ENCODE peak calls at places on chromosomes 1 and 21, in eight cellular contexts. One of them, this sample, is unnamed.

GRCh38 chr1:59014827-59015226 is 231.0 kb upstream of the JUN start:
- DNase-seq in lower leg skin: no peak
- DNase-seq in HCEC 1CT: no peak
- DNase-seq in COR-L47: no peak
- DNase-seq in amygdala: no peak
- DNase-seq in NCI-H2171: no peak
- DNase-seq in ACHN: no peak
- DNase-seq in DMS79: no peak
- DNase-seq in this sample: no peak

GRCh38 chr1:93007941-93008577 is 46.8 kb upstream of the DIPK1A start:
- DNase-seq in lower leg skin: no peak
- DNase-seq in HCEC 1CT: peak; percentile 88
- DNase-seq in COR-L47: no peak
- DNase-seq in amygdala: no peak
- DNase-seq in NCI-H2171: no peak
- DNase-seq in ACHN: no peak
- DNase-seq in DMS79: no peak
- DNase-seq in this sample: no peak

GRCh38 chr1:65041014-65041413 is 74.7 kb upstream of the JAK1 start:
- DNase-seq in lower leg skin: no peak
- DNase-seq in HCEC 1CT: no peak
- DNase-seq in COR-L47: no peak
- DNase-seq in amygdala: no peak
- DNase-seq in NCI-H2171: no peak
- DNase-seq in ACHN: no peak
- DNase-seq in DMS79: no peak
- DNase-seq in this sample: no peak

GRCh38 chr1:209937996-209938959 is at the start of gene SYT14:
- DNase-seq in lower leg skin: no peak
- DNase-seq in HCEC 1CT: no peak
- DNase-seq in COR-L47: peak; percentile 83
- DNase-seq in amygdala: no peak
- DNase-seq in NCI-H2171: peak; percentile 83
- DNase-seq in ACHN: peak; percentile 89
- DNase-seq in DMS79: peak; percentile 76
- DNase-seq in this sample: no peak

GRCh38 chr21:15441060-15441493 is 288.7 kb upstream of the USP25 start:
- DNase-seq in lower leg skin: no peak
- DNase-seq in HCEC 1CT: no peak
- DNase-seq in COR-L47: no peak
- DNase-seq in amygdala: no peak
- DNase-seq in NCI-H2171: no peak
- DNase-seq in ACHN: no peak
- DNase-seq in DMS79: no peak
- DNase-seq in this sample: no peak

GRCh38 chr21:46639489-46640386 is 4.3 kb downstream of the PRMT2 start:
- DNase-seq in lower leg skin: no peak
- DNase-seq in HCEC 1CT: peak; percentile 39
- DNase-seq in COR-L47: no peak
- DNase-seq in amygdala: no peak
- DNase-seq in NCI-H2171: no peak
- DNase-seq in ACHN: peak; percentile 38
- DNase-seq in DMS79: no peak
- DNase-seq in this sample: no peak

GRCh38 chr1:15290382-15290781 is 43.4 kb downstream of the FHAD1 start:
- DNase-seq in lower leg skin: no peak
- DNase-seq in HCEC 1CT: peak; percentile 75
- DNase-seq in COR-L47: no peak
- DNase-seq in amygdala: no peak
- DNase-seq in NCI-H2171: no peak
- DNase-seq in ACHN: no peak
- DNase-seq in DMS79: no peak
- DNase-seq in this sample: no peak

GRCh38 chr1:82073659-82074058 is 272.9 kb downstream of the ADGRL2 start:
- DNase-seq in lower leg skin: no peak
- DNase-seq in HCEC 1CT: no peak
- DNase-seq in COR-L47: no peak
- DNase-seq in amygdala: no peak
- DNase-seq in NCI-H2171: no peak
- DNase-seq in ACHN: no peak
- DNase-seq in DMS79: peak; percentile 76
- DNase-seq in this sample: no peak

GRCh38 chr1:181112071-181112929 is 23.8 kb downstream of the IER5 start:
- DNase-seq in lower leg skin: peak; percentile 91
- DNase-seq in HCEC 1CT: peak; percentile 100
- DNase-seq in COR-L47: no peak
- DNase-seq in amygdala: no peak
- DNase-seq in NCI-H2171: no peak
- DNase-seq in ACHN: peak; percentile 94
- DNase-seq in DMS79: no peak
- DNase-seq in this sample: no peak

GRCh38 chr1:227411066-227411465 is 92.8 kb upstream of the CDC42BPA start:
- DNase-seq in lower leg skin: no peak
- DNase-seq in HCEC 1CT: no peak
- DNase-seq in COR-L47: no peak
- DNase-seq in amygdala: no peak
- DNase-seq in NCI-H2171: no peak
- DNase-seq in ACHN: no peak
- DNase-seq in DMS79: no peak
- DNase-seq in this sample: no peak

GRCh38 chr1:26811057-26811456 is 15.4 kb upstream of the ZDHHC18 start:
- DNase-seq in lower leg skin: no peak
- DNase-seq in HCEC 1CT: no peak
- DNase-seq in COR-L47: no peak
- DNase-seq in amygdala: no peak
- DNase-seq in NCI-H2171: no peak
- DNase-seq in ACHN: no peak
- DNase-seq in DMS79: no peak
- DNase-seq in this sample: no peak

GRCh38 chr1:243354511-243355153 is 98.8 kb downstream of the SDCCAG8 start:
- DNase-seq in lower leg skin: no peak
- DNase-seq in HCEC 1CT: peak; percentile 9
- DNase-seq in COR-L47: no peak
- DNase-seq in amygdala: no peak
- DNase-seq in NCI-H2171: no peak
- DNase-seq in ACHN: peak; percentile 63
- DNase-seq in DMS79: no peak
- DNase-seq in this sample: no peak

GRCh38 chr1:204001166-204001901 is 71.6 kb upstream of the SOX13 start:
- DNase-seq in lower leg skin: no peak
- DNase-seq in HCEC 1CT: no peak
- DNase-seq in COR-L47: no peak
- DNase-seq in amygdala: no peak
- DNase-seq in NCI-H2171: no peak
- DNase-seq in ACHN: no peak
- DNase-seq in DMS79: no peak
- DNase-seq in this sample: no peak

GRCh38 chr1:158248122-158248521 is 6.1 kb upstream of the CD1A start:
- DNase-seq in lower leg skin: peak; percentile 46
- DNase-seq in HCEC 1CT: no peak
- DNase-seq in COR-L47: no peak
- DNase-seq in amygdala: no peak
- DNase-seq in NCI-H2171: no peak
- DNase-seq in ACHN: no peak
- DNase-seq in DMS79: no peak
- DNase-seq in this sample: no peak

GRCh38 chr1:154440031-154440430 is 34.9 kb downstream of the IL6R start:
- DNase-seq in lower leg skin: no peak
- DNase-seq in HCEC 1CT: no peak
- DNase-seq in COR-L47: no peak
- DNase-seq in amygdala: no peak
- DNase-seq in NCI-H2171: no peak
- DNase-seq in ACHN: no peak
- DNase-seq in DMS79: no peak
- DNase-seq in this sample: no peak

GRCh38 chr1:208254862-208255261 is 10.7 kb upstream of the PLXNA2 start:
- DNase-seq in lower leg skin: no peak
- DNase-seq in HCEC 1CT: peak; percentile 26
- DNase-seq in COR-L47: no peak
- DNase-seq in amygdala: no peak
- DNase-seq in NCI-H2171: no peak
- DNase-seq in ACHN: no peak
- DNase-seq in DMS79: no peak
- DNase-seq in this sample: no peak

GRCh38 chr1:34827341-34827941 is 32.1 kb downstream of the SMIM12 start:
- DNase-seq in lower leg skin: no peak
- DNase-seq in HCEC 1CT: no peak
- DNase-seq in COR-L47: no peak
- DNase-seq in amygdala: no peak
- DNase-seq in NCI-H2171: no peak
- DNase-seq in ACHN: no peak
- DNase-seq in DMS79: no peak
- DNase-seq in this sample: no peak

GRCh38 chr1:33322109-33322508 is 1.2 kb upstream of the A3GALT2 start:
- DNase-seq in lower leg skin: no peak
- DNase-seq in HCEC 1CT: peak; percentile 1
- DNase-seq in COR-L47: no peak
- DNase-seq in amygdala: no peak
- DNase-seq in NCI-H2171: no peak
- DNase-seq in ACHN: no peak
- DNase-seq in DMS79: no peak
- DNase-seq in this sample: no peak

GRCh38 chr1:29876902-29877301 is 640.6 kb downstream of the PTPRU start:
- DNase-seq in lower leg skin: no peak
- DNase-seq in HCEC 1CT: no peak
- DNase-seq in COR-L47: no peak
- DNase-seq in amygdala: no peak
- DNase-seq in NCI-H2171: peak; percentile 71
- DNase-seq in ACHN: no peak
- DNase-seq in DMS79: peak; percentile 26
- DNase-seq in this sample: no peak

GRCh38 chr1:236575523-236575922 is 28.8 kb downstream of the HEATR1 start:
- DNase-seq in lower leg skin: no peak
- DNase-seq in HCEC 1CT: peak; percentile 43
- DNase-seq in COR-L47: no peak
- DNase-seq in amygdala: no peak
- DNase-seq in NCI-H2171: no peak
- DNase-seq in ACHN: no peak
- DNase-seq in DMS79: no peak
- DNase-seq in this sample: no peak

GRCh38 chr1:99738858-99739465 is 27.5 kb downstream of the FRRS1 start:
- DNase-seq in lower leg skin: no peak
- DNase-seq in HCEC 1CT: no peak
- DNase-seq in COR-L47: no peak
- DNase-seq in amygdala: no peak
- DNase-seq in NCI-H2171: no peak
- DNase-seq in ACHN: no peak
- DNase-seq in DMS79: no peak
- DNase-seq in this sample: no peak

GRCh38 chr1:9561429-9561828 is 22.2 kb downstream of the SLC25A33 start:
- DNase-seq in lower leg skin: peak; percentile 30
- DNase-seq in HCEC 1CT: peak; percentile 82
- DNase-seq in COR-L47: peak; percentile 87
- DNase-seq in amygdala: no peak
- DNase-seq in NCI-H2171: peak; percentile 74
- DNase-seq in ACHN: peak; percentile 78
- DNase-seq in DMS79: peak; percentile 99
- DNase-seq in this sample: no peak

GRCh38 chr1:18954270-18955071 is 2.0 kb downstream of the IFFO2 start:
- DNase-seq in lower leg skin: no peak
- DNase-seq in HCEC 1CT: no peak
- DNase-seq in COR-L47: no peak
- DNase-seq in amygdala: no peak
- DNase-seq in NCI-H2171: no peak
- DNase-seq in ACHN: no peak
- DNase-seq in DMS79: no peak
- DNase-seq in this sample: no peak

GRCh38 chr1:160741092-160741501 is 2.0 kb downstream of the SLAMF7 start:
- DNase-seq in lower leg skin: no peak
- DNase-seq in HCEC 1CT: no peak
- DNase-seq in COR-L47: no peak
- DNase-seq in amygdala: no peak
- DNase-seq in NCI-H2171: no peak
- DNase-seq in ACHN: no peak
- DNase-seq in DMS79: no peak
- DNase-seq in this sample: no peak

GRCh38 chr1:199512037-199512710 is 515.3 kb upstream of the NR5A2 start:
- DNase-seq in lower leg skin: no peak
- DNase-seq in HCEC 1CT: no peak
- DNase-seq in COR-L47: no peak
- DNase-seq in amygdala: no peak
- DNase-seq in NCI-H2171: no peak
- DNase-seq in ACHN: peak; percentile 48
- DNase-seq in DMS79: no peak
- DNase-seq in this sample: no peak

GRCh38 chr1:91511386-91511785 is 10.7 kb downstream of the CDC7 start:
- DNase-seq in lower leg skin: no peak
- DNase-seq in HCEC 1CT: peak; percentile 63
- DNase-seq in COR-L47: peak; percentile 10
- DNase-seq in amygdala: no peak
- DNase-seq in NCI-H2171: peak; percentile 8
- DNase-seq in ACHN: peak; percentile 51
- DNase-seq in DMS79: no peak
- DNase-seq in this sample: no peak

GRCh38 chr1:57550092-57550491 is 126.2 kb upstream of the DAB1 start:
- DNase-seq in lower leg skin: no peak
- DNase-seq in HCEC 1CT: no peak
- DNase-seq in COR-L47: no peak
- DNase-seq in amygdala: no peak
- DNase-seq in NCI-H2171: no peak
- DNase-seq in ACHN: no peak
- DNase-seq in DMS79: no peak
- DNase-seq in this sample: no peak

GRCh38 chr1:159598196-159598595 is 10.6 kb downstream of the APCS start:
- DNase-seq in lower leg skin: no peak
- DNase-seq in HCEC 1CT: peak; percentile 85
- DNase-seq in COR-L47: no peak
- DNase-seq in amygdala: no peak
- DNase-seq in NCI-H2171: no peak
- DNase-seq in ACHN: peak; percentile 99
- DNase-seq in DMS79: no peak
- DNase-seq in this sample: no peak

GRCh38 chr1:206890690-206891089 is 6.6 kb upstream of the IL24 start:
- DNase-seq in lower leg skin: peak; percentile 44
- DNase-seq in HCEC 1CT: peak; percentile 86
- DNase-seq in COR-L47: no peak
- DNase-seq in amygdala: no peak
- DNase-seq in NCI-H2171: no peak
- DNase-seq in ACHN: no peak
- DNase-seq in DMS79: no peak
- DNase-seq in this sample: no peak

GRCh38 chr21:41112740-41113692 is 54.9 kb upstream of the BACE2 start:
- DNase-seq in lower leg skin: peak; percentile 44
- DNase-seq in HCEC 1CT: no peak
- DNase-seq in COR-L47: no peak
- DNase-seq in amygdala: no peak
- DNase-seq in NCI-H2171: no peak
- DNase-seq in ACHN: peak; percentile 41
- DNase-seq in DMS79: peak; percentile 97
- DNase-seq in this sample: no peak

GRCh38 chr1:32876341-32877210 is 5.9 kb upstream of the FNDC5 start:
- DNase-seq in lower leg skin: no peak
- DNase-seq in HCEC 1CT: peak; percentile 30
- DNase-seq in COR-L47: no peak
- DNase-seq in amygdala: no peak
- DNase-seq in NCI-H2171: no peak
- DNase-seq in ACHN: peak; percentile 54
- DNase-seq in DMS79: peak; percentile 6
- DNase-seq in this sample: peak; percentile 50

GRCh38 chr1:43436371-43436770 is 17.4 kb downstream of the HYI start:
- DNase-seq in lower leg skin: no peak
- DNase-seq in HCEC 1CT: no peak
- DNase-seq in COR-L47: no peak
- DNase-seq in amygdala: no peak
- DNase-seq in NCI-H2171: no peak
- DNase-seq in ACHN: no peak
- DNase-seq in DMS79: no peak
- DNase-seq in this sample: no peak

This sample was measured in activated T-helper 9 cell treated with anti-CD3 and anti-CD28 coated beads, Interleukin-2, amount 50 U/mL, for 16 hours.